ENCODE peak calls at places on chromosomes 5 and 9, in eight cellular contexts. One of them, this sample, is unnamed.

GRCh38 chr9:109745335-109746283 is 34.4 kb upstream of the PALM2AKAP2 start:
- DNase-seq in fibroblast of mammary gland: peak; percentile 76
- DNase-seq in cardiac muscle cell: peak; percentile 94
- DNase-seq in fibroblast of the aortic adventitia: peak; percentile 54
- DNase-seq in activated CD4-positive, alpha-beta T cell treated with anti-CD3 and anti-CD28 coated beads, Interleukin-2, amount 50 U/mL, for 48 hours: no peak
- DNase-seq in mesendoderm: peak; percentile 68
- DNase-seq in frontal cortex: no peak
- DNase-seq in transverse colon: peak; percentile 44
- DNase-seq in this sample: no peak

GRCh38 chr5:77560677-77561263 is 68.7 kb upstream of the WDR41 start:
- DNase-seq in cardiac muscle cell: peak; percentile 65
- DNase-seq in transverse colon: no peak
- DNase-seq in mesendoderm: peak; percentile 62
- DNase-seq in fibroblast of mammary gland: peak; percentile 66
- DNase-seq in activated CD4-positive, alpha-beta T cell treated with anti-CD3 and anti-CD28 coated beads, Interleukin-2, amount 50 U/mL, for 48 hours: no peak
- DNase-seq in frontal cortex: peak; percentile 5
- DNase-seq in fibroblast of the aortic adventitia: peak; percentile 66
- DNase-seq in this sample: peak; percentile 26

GRCh38 chr5:40224421-40224820 is 455.3 kb upstream of the PTGER4 start:
- DNase-seq in transverse colon: no peak
- DNase-seq in fibroblast of mammary gland: peak; percentile 75
- DNase-seq in frontal cortex: no peak
- DNase-seq in activated CD4-positive, alpha-beta T cell treated with anti-CD3 and anti-CD28 coated beads, Interleukin-2, amount 50 U/mL, for 48 hours: no peak
- DNase-seq in mesendoderm: no peak
- DNase-seq in fibroblast of the aortic adventitia: peak; percentile 46
- DNase-seq in cardiac muscle cell: no peak
- DNase-seq in this sample: no peak

GRCh38 chr5:135031813-135032612 is 2.0 kb downstream of the PITX1 start:
- DNase-seq in cardiac muscle cell: no peak
- DNase-seq in transverse colon: no peak
- DNase-seq in mesendoderm: no peak
- DNase-seq in activated CD4-positive, alpha-beta T cell treated with anti-CD3 and anti-CD28 coated beads, Interleukin-2, amount 50 U/mL, for 48 hours: no peak
- DNase-seq in fibroblast of mammary gland: no peak
- DNase-seq in frontal cortex: no peak
- DNase-seq in fibroblast of the aortic adventitia: peak; percentile 25
- DNase-seq in this sample: no peak

GRCh38 chr9:15722888-15723287 is 170.0 kb downstream of the CCDC171 start:
- DNase-seq in fibroblast of mammary gland: peak; percentile 49
- DNase-seq in frontal cortex: no peak
- DNase-seq in fibroblast of the aortic adventitia: peak; percentile 35
- DNase-seq in transverse colon: no peak
- DNase-seq in cardiac muscle cell: no peak
- DNase-seq in activated CD4-positive, alpha-beta T cell treated with anti-CD3 and anti-CD28 coated beads, Interleukin-2, amount 50 U/mL, for 48 hours: no peak
- DNase-seq in mesendoderm: peak; percentile 41
- DNase-seq in this sample: no peak

GRCh38 chr9:130138791-130139190 is 33.4 kb upstream of the NCS1 start:
- DNase-seq in cardiac muscle cell: peak; percentile 44
- DNase-seq in activated CD4-positive, alpha-beta T cell treated with anti-CD3 and anti-CD28 coated beads, Interleukin-2, amount 50 U/mL, for 48 hours: no peak
- DNase-seq in frontal cortex: no peak
- DNase-seq in fibroblast of mammary gland: peak; percentile 99
- DNase-seq in fibroblast of the aortic adventitia: peak; percentile 98
- DNase-seq in transverse colon: peak; percentile 45
- DNase-seq in mesendoderm: no peak
- DNase-seq in this sample: no peak

GRCh38 chr5:93800988-93801811 is 59.8 kb upstream of the POU5F2 start:
- DNase-seq in frontal cortex: no peak
- DNase-seq in transverse colon: no peak
- DNase-seq in mesendoderm: peak; percentile 35
- DNase-seq in fibroblast of the aortic adventitia: peak; percentile 74
- DNase-seq in activated CD4-positive, alpha-beta T cell treated with anti-CD3 and anti-CD28 coated beads, Interleukin-2, amount 50 U/mL, for 48 hours: no peak
- DNase-seq in cardiac muscle cell: peak; percentile 53
- DNase-seq in fibroblast of mammary gland: peak; percentile 66
- DNase-seq in this sample: peak; percentile 58

GRCh38 chr9:114852050-114852594 is 46.3 kb upstream of the TNFSF15 start:
- DNase-seq in activated CD4-positive, alpha-beta T cell treated with anti-CD3 and anti-CD28 coated beads, Interleukin-2, amount 50 U/mL, for 48 hours: no peak
- DNase-seq in mesendoderm: no peak
- DNase-seq in fibroblast of mammary gland: peak; percentile 79
- DNase-seq in transverse colon: no peak
- DNase-seq in frontal cortex: no peak
- DNase-seq in cardiac muscle cell: no peak
- DNase-seq in fibroblast of the aortic adventitia: peak; percentile 83
- DNase-seq in this sample: peak; percentile 4

GRCh38 chr5:152271420-152271819 is 133.7 kb downstream of the NMUR2 start:
- DNase-seq in transverse colon: no peak
- DNase-seq in cardiac muscle cell: peak; percentile 44
- DNase-seq in mesendoderm: peak; percentile 68
- DNase-seq in fibroblast of the aortic adventitia: no peak
- DNase-seq in activated CD4-positive, alpha-beta T cell treated with anti-CD3 and anti-CD28 coated beads, Interleukin-2, amount 50 U/mL, for 48 hours: no peak
- DNase-seq in frontal cortex: no peak
- DNase-seq in fibroblast of mammary gland: peak; percentile 0
- DNase-seq in this sample: peak; percentile 52

GRCh38 chr9:698276-698675 is 143.2 kb upstream of the DMRT1 start:
- DNase-seq in fibroblast of the aortic adventitia: peak; percentile 53
- DNase-seq in fibroblast of mammary gland: peak; percentile 61
- DNase-seq in cardiac muscle cell: no peak
- DNase-seq in mesendoderm: no peak
- DNase-seq in activated CD4-positive, alpha-beta T cell treated with anti-CD3 and anti-CD28 coated beads, Interleukin-2, amount 50 U/mL, for 48 hours: no peak
- DNase-seq in frontal cortex: no peak
- DNase-seq in transverse colon: no peak
- DNase-seq in this sample: no peak

GRCh38 chr5:38853753-38854470 is 8.1 kb downstream of the OSMR start:
- DNase-seq in fibroblast of mammary gland: peak; percentile 90
- DNase-seq in transverse colon: no peak
- DNase-seq in activated CD4-positive, alpha-beta T cell treated with anti-CD3 and anti-CD28 coated beads, Interleukin-2, amount 50 U/mL, for 48 hours: no peak
- DNase-seq in cardiac muscle cell: no peak
- DNase-seq in frontal cortex: no peak
- DNase-seq in mesendoderm: peak; percentile 25
- DNase-seq in fibroblast of the aortic adventitia: peak; percentile 91
- DNase-seq in this sample: peak; percentile 70

GRCh38 chr9:127608104-127608966 is 3.7 kb upstream of the STXBP1 start:
- DNase-seq in cardiac muscle cell: peak; percentile 94
- DNase-seq in fibroblast of mammary gland: peak; percentile 41
- DNase-seq in fibroblast of the aortic adventitia: no peak
- DNase-seq in activated CD4-positive, alpha-beta T cell treated with anti-CD3 and anti-CD28 coated beads, Interleukin-2, amount 50 U/mL, for 48 hours: peak; percentile 79
- DNase-seq in transverse colon: peak; percentile 79
- DNase-seq in frontal cortex: peak; percentile 77
- DNase-seq in mesendoderm: peak; percentile 89
- DNase-seq in this sample: peak; percentile 71

GRCh38 chr5:32869216-32869615 is 158.1 kb downstream of the NPR3 start:
- DNase-seq in frontal cortex: no peak
- DNase-seq in mesendoderm: no peak
- DNase-seq in fibroblast of mammary gland: peak; percentile 52
- DNase-seq in cardiac muscle cell: no peak
- DNase-seq in fibroblast of the aortic adventitia: peak; percentile 78
- DNase-seq in transverse colon: no peak
- DNase-seq in activated CD4-positive, alpha-beta T cell treated with anti-CD3 and anti-CD28 coated beads, Interleukin-2, amount 50 U/mL, for 48 hours: no peak
- DNase-seq in this sample: no peak

GRCh38 chr9:38761999-38762398 is 42.1 kb upstream of the FAM240B start:
- DNase-seq in transverse colon: no peak
- DNase-seq in frontal cortex: no peak
- DNase-seq in mesendoderm: peak; percentile 11
- DNase-seq in cardiac muscle cell: no peak
- DNase-seq in activated CD4-positive, alpha-beta T cell treated with anti-CD3 and anti-CD28 coated beads, Interleukin-2, amount 50 U/mL, for 48 hours: no peak
- DNase-seq in fibroblast of mammary gland: no peak
- DNase-seq in fibroblast of the aortic adventitia: no peak
- DNase-seq in this sample: no peak

GRCh38 chr5:40261984-40262383 is 417.7 kb upstream of the PTGER4 start:
- DNase-seq in fibroblast of the aortic adventitia: no peak
- DNase-seq in mesendoderm: no peak
- DNase-seq in fibroblast of mammary gland: no peak
- DNase-seq in activated CD4-positive, alpha-beta T cell treated with anti-CD3 and anti-CD28 coated beads, Interleukin-2, amount 50 U/mL, for 48 hours: no peak
- DNase-seq in cardiac muscle cell: no peak
- DNase-seq in frontal cortex: no peak
- DNase-seq in transverse colon: no peak
- DNase-seq in this sample: no peak

GRCh38 chr5:149150457-149150856 is 9.2 kb downstream of the ABLIM3 start:
- DNase-seq in fibroblast of the aortic adventitia: peak; percentile 82
- DNase-seq in transverse colon: no peak
- DNase-seq in fibroblast of mammary gland: peak; percentile 43
- DNase-seq in activated CD4-positive, alpha-beta T cell treated with anti-CD3 and anti-CD28 coated beads, Interleukin-2, amount 50 U/mL, for 48 hours: no peak
- DNase-seq in mesendoderm: no peak
- DNase-seq in frontal cortex: no peak
- DNase-seq in cardiac muscle cell: no peak
- DNase-seq in this sample: no peak

GRCh38 chr5:138657360-138657759 is 82.2 kb upstream of the HSPA9 start:
- DNase-seq in activated CD4-positive, alpha-beta T cell treated with anti-CD3 and anti-CD28 coated beads, Interleukin-2, amount 50 U/mL, for 48 hours: no peak
- DNase-seq in fibroblast of the aortic adventitia: no peak
- DNase-seq in cardiac muscle cell: no peak
- DNase-seq in mesendoderm: no peak
- DNase-seq in fibroblast of mammary gland: no peak
- DNase-seq in frontal cortex: no peak
- DNase-seq in transverse colon: no peak
- DNase-seq in this sample: no peak

GRCh38 chr5:159061186-159061796 is 38.4 kb downstream of the EBF1 start:
- DNase-seq in cardiac muscle cell: no peak
- DNase-seq in mesendoderm: peak; percentile 17
- DNase-seq in fibroblast of the aortic adventitia: peak; percentile 86
- DNase-seq in frontal cortex: no peak
- DNase-seq in fibroblast of mammary gland: peak; percentile 93
- DNase-seq in transverse colon: no peak
- DNase-seq in activated CD4-positive, alpha-beta T cell treated with anti-CD3 and anti-CD28 coated beads, Interleukin-2, amount 50 U/mL, for 48 hours: no peak
- DNase-seq in this sample: no peak

GRCh38 chr5:157739388-157740045 is 4.0 kb upstream of the LSM11 start:
- DNase-seq in cardiac muscle cell: no peak
- DNase-seq in mesendoderm: no peak
- DNase-seq in fibroblast of the aortic adventitia: no peak
- DNase-seq in frontal cortex: no peak
- DNase-seq in activated CD4-positive, alpha-beta T cell treated with anti-CD3 and anti-CD28 coated beads, Interleukin-2, amount 50 U/mL, for 48 hours: no peak
- DNase-seq in fibroblast of mammary gland: no peak
- DNase-seq in transverse colon: no peak
- DNase-seq in this sample: no peak

GRCh38 chr5:67149933-67150523 is 46.6 kb downstream of the CD180 start:
- DNase-seq in cardiac muscle cell: no peak
- DNase-seq in fibroblast of mammary gland: peak; percentile 65
- DNase-seq in mesendoderm: peak; percentile 17
- DNase-seq in transverse colon: no peak
- DNase-seq in fibroblast of the aortic adventitia: peak; percentile 70
- DNase-seq in frontal cortex: no peak
- DNase-seq in activated CD4-positive, alpha-beta T cell treated with anti-CD3 and anti-CD28 coated beads, Interleukin-2, amount 50 U/mL, for 48 hours: no peak
- DNase-seq in this sample: no peak

GRCh38 chr5:7244977-7245376 is 151.0 kb upstream of the ADCY2 start:
- DNase-seq in mesendoderm: no peak
- DNase-seq in frontal cortex: no peak
- DNase-seq in fibroblast of mammary gland: no peak
- DNase-seq in cardiac muscle cell: no peak
- DNase-seq in fibroblast of the aortic adventitia: no peak
- DNase-seq in activated CD4-positive, alpha-beta T cell treated with anti-CD3 and anti-CD28 coated beads, Interleukin-2, amount 50 U/mL, for 48 hours: no peak
- DNase-seq in transverse colon: no peak
- DNase-seq in this sample: no peak

GRCh38 chr9:69325409-69326212 is 596 bp downstream of the ENTREP1 start:
- DNase-seq in activated CD4-positive, alpha-beta T cell treated with anti-CD3 and anti-CD28 coated beads, Interleukin-2, amount 50 U/mL, for 48 hours: peak; percentile 15
- DNase-seq in fibroblast of the aortic adventitia: no peak
- DNase-seq in fibroblast of mammary gland: no peak
- DNase-seq in transverse colon: peak; percentile 16
- DNase-seq in mesendoderm: peak; percentile 32
- DNase-seq in cardiac muscle cell: peak; percentile 47
- DNase-seq in frontal cortex: no peak
- DNase-seq in this sample: peak; percentile 19

GRCh38 chr5:127536687-127537086 is 19.2 kb downstream of the PRRC1 start:
- DNase-seq in activated CD4-positive, alpha-beta T cell treated with anti-CD3 and anti-CD28 coated beads, Interleukin-2, amount 50 U/mL, for 48 hours: no peak
- DNase-seq in fibroblast of mammary gland: peak; percentile 17
- DNase-seq in frontal cortex: no peak
- DNase-seq in fibroblast of the aortic adventitia: peak; percentile 35
- DNase-seq in mesendoderm: peak; percentile 14
- DNase-seq in cardiac muscle cell: no peak
- DNase-seq in transverse colon: no peak
- DNase-seq in this sample: no peak

GRCh38 chr5:78526049-78526525 is 122.5 kb downstream of the LHFPL2 start:
- DNase-seq in mesendoderm: no peak
- DNase-seq in fibroblast of mammary gland: peak; percentile 91
- DNase-seq in activated CD4-positive, alpha-beta T cell treated with anti-CD3 and anti-CD28 coated beads, Interleukin-2, amount 50 U/mL, for 48 hours: no peak
- DNase-seq in transverse colon: no peak
- DNase-seq in cardiac muscle cell: no peak
- DNase-seq in frontal cortex: no peak
- DNase-seq in fibroblast of the aortic adventitia: peak; percentile 72
- DNase-seq in this sample: no peak

GRCh38 chr9:135946392-135946994 is 14.7 kb downstream of the UBAC1 start:
- DNase-seq in cardiac muscle cell: no peak
- DNase-seq in transverse colon: no peak
- DNase-seq in fibroblast of the aortic adventitia: no peak
- DNase-seq in frontal cortex: no peak
- DNase-seq in fibroblast of mammary gland: no peak
- DNase-seq in mesendoderm: no peak
- DNase-seq in activated CD4-positive, alpha-beta T cell treated with anti-CD3 and anti-CD28 coated beads, Interleukin-2, amount 50 U/mL, for 48 hours: no peak
- DNase-seq in this sample: no peak

GRCh38 chr5:40914835-40915234 is 5.5 kb downstream of the C7 start:
- DNase-seq in mesendoderm: peak; percentile 18
- DNase-seq in cardiac muscle cell: no peak
- DNase-seq in fibroblast of mammary gland: peak; percentile 89
- DNase-seq in activated CD4-positive, alpha-beta T cell treated with anti-CD3 and anti-CD28 coated beads, Interleukin-2, amount 50 U/mL, for 48 hours: no peak
- DNase-seq in frontal cortex: no peak
- DNase-seq in transverse colon: no peak
- DNase-seq in fibroblast of the aortic adventitia: peak; percentile 88
- DNase-seq in this sample: no peak

This sample was measured in Calu3.